ENCODE peak calls at places on chromosomes 5 and 9, in four cellular contexts. One of them, this sample, is unnamed.

GRCh38 chr9:14547245-14548060 is 145.8 kb downstream of the ZDHHC21 start:
- DNase-seq in mesendoderm: peak; percentile 96
- DNase-seq in IMR-90: no peak
- DNase-seq in neuronal stem cell: no peak
- DNase-seq in this sample: no peak

GRCh38 chr9:128523199-128523925 is 18.8 kb downstream of the GLE1 start:
- DNase-seq in mesendoderm: peak; percentile 14
- DNase-seq in IMR-90: peak; percentile 67
- DNase-seq in neuronal stem cell: no peak
- DNase-seq in this sample: peak; percentile 29

GRCh38 chr5:37071901-37072581 is 177.1 kb downstream of the CPLANE1 start:
- DNase-seq in IMR-90: peak; percentile 91
- DNase-seq in mesendoderm: no peak
- DNase-seq in neuronal stem cell: no peak
- DNase-seq in this sample: peak; percentile 71

GRCh38 chr9:98551511-98552286 is 157.0 kb downstream of the GABBR2 start:
- DNase-seq in mesendoderm: peak; percentile 67
- DNase-seq in IMR-90: peak; percentile 97
- DNase-seq in neuronal stem cell: no peak
- DNase-seq in this sample: peak; percentile 20

GRCh38 chr5:102049517-102049916 is 246.6 kb downstream of the SLCO4C1 start:
- DNase-seq in neuronal stem cell: no peak
- DNase-seq in mesendoderm: no peak
- DNase-seq in IMR-90: no peak
- DNase-seq in this sample: peak; percentile 2

GRCh38 chr5:141488591-141489478 is at the start of gene PCDHGC5:
- DNase-seq in IMR-90: peak; percentile 87
- DNase-seq in neuronal stem cell: no peak
- DNase-seq in mesendoderm: peak; percentile 73
- DNase-seq in this sample: peak; percentile 57

GRCh38 chr5:42876375-42876844 is 64.7 kb upstream of the SELENOP start:
- DNase-seq in mesendoderm: no peak
- DNase-seq in IMR-90: no peak
- DNase-seq in neuronal stem cell: no peak
- DNase-seq in this sample: peak; percentile 58

GRCh38 chr5:164663223-164663989 is 1158.0 kb downstream of the MAT2B start:
- DNase-seq in neuronal stem cell: no peak
- DNase-seq in mesendoderm: no peak
- DNase-seq in IMR-90: peak; percentile 41
- DNase-seq in this sample: no peak

GRCh38 chr5:93279292-93279974 is 301.6 kb downstream of the NR2F1-AS1 start:
- DNase-seq in mesendoderm: no peak
- DNase-seq in IMR-90: peak; percentile 61
- DNase-seq in neuronal stem cell: no peak
- DNase-seq in this sample: no peak

GRCh38 chr9:22005083-22005699 is 3.9 kb downstream of the CDKN2B start:
- DNase-seq in IMR-90: peak; percentile 37
- DNase-seq in mesendoderm: peak; percentile 79
- DNase-seq in neuronal stem cell: no peak
- DNase-seq in this sample: peak; percentile 79

GRCh38 chr5:125274938-125275759 is 528.7 kb upstream of the ZNF608 start:
- DNase-seq in IMR-90: peak; percentile 24
- DNase-seq in mesendoderm: no peak
- DNase-seq in neuronal stem cell: no peak
- DNase-seq in this sample: peak; percentile 71

GRCh38 chr5:20572560-20572959 is 584.6 kb upstream of the CDH18 start:
- DNase-seq in neuronal stem cell: no peak
- DNase-seq in mesendoderm: peak; percentile 35
- DNase-seq in IMR-90: peak; percentile 15
- DNase-seq in this sample: peak; percentile 20

GRCh38 chr5:32814620-32815019 is 103.5 kb downstream of the NPR3 start:
- DNase-seq in mesendoderm: no peak
- DNase-seq in neuronal stem cell: no peak
- DNase-seq in IMR-90: peak; percentile 88
- DNase-seq in this sample: no peak

GRCh38 chr5:122773615-122774014 is 1.3 kb upstream of the SNX2 start:
- DNase-seq in mesendoderm: no peak
- DNase-seq in neuronal stem cell: no peak
- DNase-seq in IMR-90: no peak
- DNase-seq in this sample: no peak

GRCh38 chr5:87120518-87121314 is 147.0 kb upstream of the RASA1 start:
- DNase-seq in mesendoderm: no peak
- DNase-seq in IMR-90: peak; percentile 93
- DNase-seq in neuronal stem cell: no peak
- DNase-seq in this sample: peak; percentile 81

GRCh38 chr5:120372899-120373298 is 91.2 kb upstream of the PRR16 start:
- DNase-seq in IMR-90: no peak
- DNase-seq in neuronal stem cell: no peak
- DNase-seq in mesendoderm: no peak
- DNase-seq in this sample: peak; percentile 88

GRCh38 chr5:162512935-162513575 is 445.5 kb downstream of the GABRG2 start:
- DNase-seq in IMR-90: no peak
- DNase-seq in neuronal stem cell: no peak
- DNase-seq in mesendoderm: no peak
- DNase-seq in this sample: no peak

GRCh38 chr9:137694962-137695875 is 76.4 kb downstream of the EHMT1 start:
- DNase-seq in neuronal stem cell: peak; percentile 55
- DNase-seq in IMR-90: no peak
- DNase-seq in mesendoderm: peak; percentile 89
- DNase-seq in this sample: peak; percentile 45

GRCh38 chr5:133347039-133347438 is 265.3 kb downstream of the FSTL4 start:
- DNase-seq in neuronal stem cell: no peak
- DNase-seq in IMR-90: no peak
- DNase-seq in mesendoderm: no peak
- DNase-seq in this sample: no peak

GRCh38 chr9:110099236-110099741 is 108.7 kb downstream of the C9orf152 start:
- DNase-seq in IMR-90: peak; percentile 84
- DNase-seq in neuronal stem cell: no peak
- DNase-seq in mesendoderm: no peak
- DNase-seq in this sample: peak; percentile 80

GRCh38 chr5:80659111-80659510 is 4.3 kb upstream of the DHFR start:
- DNase-seq in neuronal stem cell: no peak
- DNase-seq in IMR-90: peak; percentile 48
- DNase-seq in mesendoderm: no peak
- DNase-seq in this sample: peak; percentile 20

GRCh38 chr5:156411957-156412356 is 85.0 kb downstream of the SGCD start:
- DNase-seq in IMR-90: no peak
- DNase-seq in neuronal stem cell: no peak
- DNase-seq in mesendoderm: no peak
- DNase-seq in this sample: no peak

GRCh38 chr9:86601697-86602096 is 247.5 kb upstream of the TUT7 start:
- DNase-seq in neuronal stem cell: no peak
- DNase-seq in mesendoderm: no peak
- DNase-seq in IMR-90: peak; percentile 50
- DNase-seq in this sample: no peak

GRCh38 chr9:104882574-104882973 is 45.4 kb downstream of the ABCA1 start:
- DNase-seq in IMR-90: no peak
- DNase-seq in neuronal stem cell: no peak
- DNase-seq in mesendoderm: no peak
- DNase-seq in this sample: no peak

GRCh38 chr5:151924564-151925395 is at the start of gene GLRA1:
- DNase-seq in IMR-90: peak; percentile 31
- DNase-seq in mesendoderm: peak; percentile 79
- DNase-seq in neuronal stem cell: peak; percentile 83
- DNase-seq in this sample: peak; percentile 38

GRCh38 chr5:37966291-37966690 is 126.5 kb upstream of the GDNF start:
- DNase-seq in IMR-90: no peak
- DNase-seq in mesendoderm: no peak
- DNase-seq in neuronal stem cell: no peak
- DNase-seq in this sample: no peak

GRCh38 chr9:80028501-80028900 is 456.7 kb downstream of the TLE4 start:
- DNase-seq in neuronal stem cell: no peak
- DNase-seq in IMR-90: no peak
- DNase-seq in mesendoderm: no peak
- DNase-seq in this sample: no peak

GRCh38 chr9:84597131-84597530 is 72.4 kb upstream of the NTRK2 start:
- DNase-seq in mesendoderm: no peak
- DNase-seq in neuronal stem cell: no peak
- DNase-seq in IMR-90: no peak
- DNase-seq in this sample: no peak

GRCh38 chr9:34744295-34745221 is 34.6 kb upstream of the CCL21 start:
- DNase-seq in mesendoderm: peak; percentile 1
- DNase-seq in neuronal stem cell: no peak
- DNase-seq in IMR-90: peak; percentile 58
- DNase-seq in this sample: peak; percentile 54

GRCh38 chr5:76081811-76082783 is 1.1 kb upstream of the SV2C start:
- DNase-seq in mesendoderm: peak; percentile 5
- DNase-seq in neuronal stem cell: peak; percentile 15
- DNase-seq in IMR-90: no peak
- DNase-seq in this sample: no peak

GRCh38 chr5:675111-675875 is 17.9 kb downstream of the TPPP start:
- DNase-seq in IMR-90: no peak
- DNase-seq in mesendoderm: no peak
- DNase-seq in neuronal stem cell: no peak
- DNase-seq in this sample: no peak

GRCh38 chr9:38288502-38288901 is 104.0 kb upstream of the ALDH1B1 start:
- DNase-seq in IMR-90: no peak
- DNase-seq in neuronal stem cell: no peak
- DNase-seq in mesendoderm: no peak
- DNase-seq in this sample: no peak

GRCh38 chr5:135978212-135978631 is 23.4 kb upstream of the LECT2 start:
- DNase-seq in mesendoderm: peak; percentile 87
- DNase-seq in IMR-90: no peak
- DNase-seq in neuronal stem cell: no peak
- DNase-seq in this sample: no peak

GRCh38 chr5:19322716-19323485 is 665.1 kb downstream of the CDH18 start:
- DNase-seq in neuronal stem cell: no peak
- DNase-seq in IMR-90: no peak
- DNase-seq in mesendoderm: peak; percentile 67
- DNase-seq in this sample: peak; percentile 64

GRCh38 chr5:177169271-177169670 is 35.7 kb downstream of the NSD1 start:
- DNase-seq in neuronal stem cell: no peak
- DNase-seq in IMR-90: no peak
- DNase-seq in mesendoderm: no peak
- DNase-seq in this sample: no peak

GRCh38 chr5:123438902-123439301 is 15.7 kb upstream of the CEP120 start:
- DNase-seq in mesendoderm: no peak
- DNase-seq in neuronal stem cell: no peak
- DNase-seq in IMR-90: peak; percentile 28
- DNase-seq in this sample: no peak

GRCh38 chr9:132018957-132019405 is 60.7 kb downstream of the MED27 start:
- DNase-seq in neuronal stem cell: no peak
- DNase-seq in mesendoderm: no peak
- DNase-seq in IMR-90: peak; percentile 24
- DNase-seq in this sample: no peak

GRCh38 chr9:132023409-132024180 is 56.1 kb downstream of the MED27 start:
- DNase-seq in neuronal stem cell: no peak
- DNase-seq in mesendoderm: no peak
- DNase-seq in IMR-90: no peak
- DNase-seq in this sample: no peak

GRCh38 chr9:132019702-132020101 is 60.0 kb downstream of the MED27 start:
- DNase-seq in IMR-90: no peak
- DNase-seq in mesendoderm: no peak
- DNase-seq in neuronal stem cell: no peak
- DNase-seq in this sample: no peak

GRCh38 chr9:132020845-132021510 is 58.7 kb downstream of the MED27 start:
- DNase-seq in IMR-90: peak; percentile 33
- DNase-seq in neuronal stem cell: no peak
- DNase-seq in mesendoderm: no peak
- DNase-seq in this sample: peak; percentile 33

DNA sequence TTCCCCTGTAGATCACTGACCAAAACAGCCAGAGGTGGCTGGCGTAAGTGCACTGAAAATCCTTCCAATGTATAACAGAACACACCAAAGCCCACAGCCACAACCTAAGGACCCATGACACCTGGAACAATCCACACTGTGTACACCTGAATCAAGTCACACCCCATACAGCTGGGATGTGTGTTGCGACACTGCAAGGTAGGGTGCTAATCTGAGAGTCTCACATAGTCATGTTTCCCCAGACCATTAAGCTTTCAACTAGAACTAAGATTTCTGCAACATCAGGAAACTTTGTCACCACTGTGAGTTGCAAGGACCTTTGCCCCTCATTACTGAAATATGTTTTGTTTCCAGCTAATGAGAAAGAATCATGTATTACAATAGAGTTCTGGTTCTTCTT is 59.4 kb downstream of the MED27 start:
- DNase-seq in neuronal stem cell: no peak
- DNase-seq in mesendoderm: no peak
- DNase-seq in IMR-90: no peak
- DNase-seq in this sample: no peak
- H2BK15ac ChIP-seq in neuronal stem cell: no peak overlapping the region
- H2BK15ac ChIP-seq in mesendoderm: no peak overlapping the region
- H2BK15ac ChIP-seq in IMR-90: no peak overlapping the region
- H2BK15ac ChIP-seq in this sample: no peak overlapping the region

GRCh38 chr9:77975023-77975422 is 56.6 kb downstream of the GNAQ start:
- DNase-seq in mesendoderm: no peak
- DNase-seq in neuronal stem cell: no peak
- DNase-seq in IMR-90: no peak
- DNase-seq in this sample: no peak

GRCh38 chr9:77981332-77981731 is 50.3 kb downstream of the GNAQ start:
- DNase-seq in IMR-90: peak; percentile 61
- DNase-seq in neuronal stem cell: no peak
- DNase-seq in mesendoderm: no peak
- DNase-seq in this sample: no peak

GRCh38 chr9:77980622-77981021 is 51.0 kb downstream of the GNAQ start:
- DNase-seq in mesendoderm: no peak
- DNase-seq in neuronal stem cell: no peak
- DNase-seq in IMR-90: peak; percentile 81
- DNase-seq in this sample: no peak

GRCh38 chr9:77977210-77977611 is 54.4 kb downstream of the GNAQ start:
- DNase-seq in neuronal stem cell: peak; percentile 30
- DNase-seq in mesendoderm: peak; percentile 91
- DNase-seq in IMR-90: peak; percentile 73
- DNase-seq in this sample: peak; percentile 58

GRCh38 chr9:77978086-77978781 is 53.4 kb downstream of the GNAQ start:
- DNase-seq in neuronal stem cell: no peak
- DNase-seq in mesendoderm: no peak
- DNase-seq in IMR-90: no peak
- DNase-seq in this sample: no peak
- H3K4me2 ChIP-seq in neuronal stem cell: no peak overlapping the region
- H3K4me2 ChIP-seq in mesendoderm: no peak overlapping the region
- H3K4me2 ChIP-seq in IMR-90: no peak overlapping the region
- H3K4me2 ChIP-seq in this sample: no peak overlapping the region

DNA sequence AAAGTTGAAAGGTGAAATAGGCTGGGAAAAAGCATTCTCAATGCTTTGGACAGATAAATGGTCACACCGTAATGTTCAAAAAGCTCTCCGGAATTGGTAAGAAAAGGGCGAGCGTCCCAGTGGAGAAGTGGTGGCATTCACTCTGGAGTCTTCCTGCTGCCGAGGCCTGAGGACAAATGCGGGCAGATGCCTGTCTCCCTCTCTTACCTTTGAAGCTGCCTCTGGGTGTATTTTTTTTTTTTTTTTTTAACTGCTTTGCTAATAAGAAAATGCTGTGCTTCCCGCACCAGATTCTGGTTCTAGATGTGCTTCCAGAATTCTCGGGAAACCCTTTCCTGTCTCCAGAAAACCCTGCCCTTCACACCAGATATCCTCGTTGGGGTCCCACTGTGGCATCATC is 24.4 kb upstream of the CTSL start:
- DNase-seq in mesendoderm: no peak
- DNase-seq in IMR-90: no peak
- DNase-seq in neuronal stem cell: no peak
- DNase-seq in this sample: no peak
- H2BK120ac ChIP-seq in mesendoderm: no peak overlapping the region
- H2BK120ac ChIP-seq in IMR-90: no peak overlapping the region
- H2BK120ac ChIP-seq in neuronal stem cell: no peak overlapping the region
- H2BK120ac ChIP-seq in this sample: no peak overlapping the region

GRCh38 chr5:172571413-172571812 is 69.7 kb upstream of the NEURL1B start:
- DNase-seq in mesendoderm: no peak
- DNase-seq in neuronal stem cell: no peak
- DNase-seq in IMR-90: no peak
- DNase-seq in this sample: no peak
- H2BK15ac ChIP-seq in mesendoderm: no peak overlapping the region
- H2BK15ac ChIP-seq in neuronal stem cell: no peak overlapping the region
- H2BK15ac ChIP-seq in IMR-90: no peak overlapping the region
- H2BK15ac ChIP-seq in this sample: no peak overlapping the region